ENCODE peak calls at places on chromosomes 16 and 17, in five cellular contexts. One of them, this sample, is unnamed.

GRCh38 chr16:49282690-49283375 is 1.2 kb upstream of the CBLN1 start:
- DNase-seq in SJSA1: no peak
- DNase-seq in cardiac fibroblast: no peak
- DNase-seq in HCT116: no peak
- DNase-seq in astrocyte of the spinal cord: no peak
- DNase-seq in this sample: no peak

GRCh38 chr16:17520567-17520966 is 49.8 kb upstream of the XYLT1 start:
- DNase-seq in cardiac fibroblast: no peak
- DNase-seq in astrocyte of the spinal cord: no peak
- DNase-seq in HCT116: no peak
- DNase-seq in SJSA1: peak; percentile 64
- DNase-seq in this sample: peak; percentile 56

GRCh38 chr16:54649846-54650245 is 280.8 kb upstream of the IRX5 start:
- DNase-seq in HCT116: no peak
- DNase-seq in cardiac fibroblast: no peak
- DNase-seq in astrocyte of the spinal cord: no peak
- DNase-seq in SJSA1: no peak
- DNase-seq in this sample: no peak

GRCh38 chr16:89971495-89972243 is 23.1 kb downstream of the DEF8 start:
- DNase-seq in SJSA1: no peak
- DNase-seq in cardiac fibroblast: no peak
- DNase-seq in astrocyte of the spinal cord: peak; percentile 3
- DNase-seq in HCT116: no peak
- DNase-seq in this sample: peak; percentile 6

GRCh38 chr17:48012151-48012520 is 25.5 kb downstream of the COPZ2 start:
- DNase-seq in HCT116: no peak
- DNase-seq in astrocyte of the spinal cord: no peak
- DNase-seq in SJSA1: peak; percentile 33
- DNase-seq in cardiac fibroblast: no peak
- DNase-seq in this sample: peak; percentile 67

GRCh38 chr16:57600048-57600835 is 28.2 kb upstream of the ADGRG1 start:
- DNase-seq in cardiac fibroblast: peak; percentile 64
- DNase-seq in astrocyte of the spinal cord: peak; percentile 26
- DNase-seq in SJSA1: peak; percentile 14
- DNase-seq in HCT116: peak; percentile 47
- DNase-seq in this sample: no peak

GRCh38 chr16:2288701-2289100 is 20.8 kb upstream of the RNPS1 start:
- DNase-seq in cardiac fibroblast: no peak
- DNase-seq in astrocyte of the spinal cord: no peak
- DNase-seq in HCT116: no peak
- DNase-seq in SJSA1: no peak
- DNase-seq in this sample: no peak

GRCh38 chr16:25151996-25152395 is 40.5 kb downstream of the LCMT1 start:
- DNase-seq in cardiac fibroblast: peak; percentile 51
- DNase-seq in SJSA1: peak; percentile 91
- DNase-seq in astrocyte of the spinal cord: peak; percentile 86
- DNase-seq in HCT116: peak; percentile 87
- DNase-seq in this sample: peak; percentile 38

GRCh38 chr16:1909661-1910231 is 8.5 kb downstream of the HS3ST6 start:
- DNase-seq in SJSA1: no peak
- DNase-seq in cardiac fibroblast: no peak
- DNase-seq in HCT116: no peak
- DNase-seq in astrocyte of the spinal cord: no peak
- DNase-seq in this sample: no peak

GRCh38 chr16:58862334-58863024 is 128.4 kb upstream of the GOT2 start:
- DNase-seq in SJSA1: no peak
- DNase-seq in astrocyte of the spinal cord: no peak
- DNase-seq in HCT116: no peak
- DNase-seq in cardiac fibroblast: no peak
- DNase-seq in this sample: no peak

GRCh38 chr16:54268340-54268739 is 18.2 kb downstream of the IRX3 start:
- DNase-seq in SJSA1: no peak
- DNase-seq in astrocyte of the spinal cord: no peak
- DNase-seq in HCT116: no peak
- DNase-seq in cardiac fibroblast: no peak
- DNase-seq in this sample: no peak

GRCh38 chr16:84049403-84050060 is 6.9 kb upstream of the SLC38A8 start:
- DNase-seq in astrocyte of the spinal cord: no peak
- DNase-seq in HCT116: no peak
- DNase-seq in SJSA1: no peak
- DNase-seq in cardiac fibroblast: no peak
- DNase-seq in this sample: no peak

GRCh38 chr17:48952904-48953303 is 8.3 kb upstream of the SNF8 start:
- DNase-seq in SJSA1: no peak
- DNase-seq in cardiac fibroblast: no peak
- DNase-seq in HCT116: no peak
- DNase-seq in astrocyte of the spinal cord: no peak
- DNase-seq in this sample: no peak

GRCh38 chr16:59356709-59357108 is 622.6 kb upstream of the GOT2 start:
- DNase-seq in astrocyte of the spinal cord: no peak
- DNase-seq in SJSA1: no peak
- DNase-seq in HCT116: no peak
- DNase-seq in cardiac fibroblast: no peak
- DNase-seq in this sample: no peak

GRCh38 chr17:61571624-61572023 is 19.4 kb downstream of the NACA2 start:
- DNase-seq in cardiac fibroblast: no peak
- DNase-seq in SJSA1: no peak
- DNase-seq in HCT116: no peak
- DNase-seq in astrocyte of the spinal cord: no peak
- DNase-seq in this sample: no peak

GRCh38 chr16:11759163-11759834 is 16.6 kb upstream of the TXNDC11 start:
- DNase-seq in SJSA1: no peak
- DNase-seq in astrocyte of the spinal cord: no peak
- DNase-seq in cardiac fibroblast: no peak
- DNase-seq in HCT116: no peak
- DNase-seq in this sample: no peak

GRCh38 chr16:70747703-70748631 is 53.0 kb downstream of the VAC14 start:
- DNase-seq in SJSA1: no peak
- DNase-seq in HCT116: no peak
- DNase-seq in astrocyte of the spinal cord: peak; percentile 10
- DNase-seq in cardiac fibroblast: peak; percentile 59
- DNase-seq in this sample: peak; percentile 36

DNA sequence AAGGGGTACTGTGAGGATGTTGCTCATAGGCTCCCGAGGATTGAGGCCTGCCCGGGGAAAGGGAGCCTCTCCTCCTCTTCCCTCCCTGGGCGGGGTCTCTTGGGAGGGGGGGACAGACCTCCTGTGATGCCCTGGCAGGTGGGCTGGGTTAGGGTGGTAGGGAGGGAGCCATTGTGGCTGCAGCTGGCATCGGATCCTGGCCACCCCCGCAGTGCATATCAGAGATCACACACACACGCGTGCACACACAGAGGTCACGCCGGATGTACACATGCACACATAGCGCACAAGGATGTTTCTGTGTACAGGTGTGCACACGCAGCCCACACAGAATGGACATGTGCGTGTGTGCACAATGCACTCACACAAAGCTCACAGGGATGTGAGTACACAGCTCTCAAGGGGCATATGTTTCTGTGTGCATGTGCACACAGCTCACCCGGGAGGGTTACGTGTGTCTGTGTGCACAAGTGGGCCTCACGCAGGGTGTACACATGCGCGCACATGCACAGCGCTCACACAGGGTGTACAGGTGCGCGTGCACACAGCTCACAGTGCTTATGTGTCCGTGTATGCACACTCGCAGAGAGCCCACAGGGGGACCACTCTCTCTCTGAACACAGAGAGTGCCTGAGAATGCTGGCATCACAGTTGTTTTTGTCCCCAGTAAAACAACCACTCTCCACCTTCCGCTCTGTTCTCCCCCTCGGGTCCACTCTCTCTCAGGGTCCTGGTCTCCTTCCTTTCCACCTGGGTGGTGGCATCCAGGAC is 2.4 kb downstream of the GJD3 start:
- DNase-seq in HCT116: no peak
- DNase-seq in astrocyte of the spinal cord: no peak
- DNase-seq in SJSA1: no peak
- DNase-seq in cardiac fibroblast: no peak
- DNase-seq in this sample: no peak
- H3K4me3 ChIP-seq in HCT116: peak overlapping the region; percentile 42
- H3K4me3 ChIP-seq in astrocyte of the spinal cord: peak overlapping the region; percentile 21
- H3K4me3 ChIP-seq in SJSA1: peak overlapping the region; percentile 60
- H3K4me3 ChIP-seq in cardiac fibroblast: peak overlapping the region; percentile 64
- H3K4me3 ChIP-seq in this sample: peak overlapping the region; percentile 38

DNA sequence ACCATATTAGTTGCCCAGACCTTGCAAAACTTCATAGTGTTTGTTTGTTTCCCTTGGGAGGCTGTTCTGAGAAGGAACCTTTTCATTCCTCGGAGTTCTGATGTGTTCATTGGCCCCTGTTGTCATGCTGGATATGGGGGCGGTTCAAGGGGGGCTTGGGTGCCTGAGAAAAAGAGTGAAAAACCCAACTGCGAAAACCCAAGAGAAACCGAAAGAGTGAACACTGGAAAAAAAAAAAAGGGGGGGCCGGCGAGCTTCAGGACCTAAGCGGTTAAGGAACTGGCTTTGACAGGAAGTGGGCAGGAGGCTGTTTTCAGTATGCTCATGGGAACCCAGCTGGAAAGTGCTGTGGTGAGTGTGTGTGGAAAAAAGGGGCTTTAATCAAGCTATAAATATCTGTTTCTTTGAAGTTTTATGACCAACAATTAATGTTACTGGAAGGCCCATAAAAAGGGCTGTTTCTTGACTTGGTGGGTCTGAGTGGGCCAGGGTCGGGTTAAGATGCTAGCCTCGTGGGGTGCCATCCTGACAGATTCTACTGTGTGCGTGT is 510.7 kb downstream of the MAF start:
- DNase-seq in HCT116: no peak
- DNase-seq in astrocyte of the spinal cord: no peak
- DNase-seq in SJSA1: no peak
- DNase-seq in cardiac fibroblast: no peak
- DNase-seq in this sample: no peak
- H3K4me3 ChIP-seq in HCT116: no peak overlapping the region
- H3K4me3 ChIP-seq in astrocyte of the spinal cord: no peak overlapping the region
- H3K4me3 ChIP-seq in SJSA1: no peak overlapping the region
- H3K4me3 ChIP-seq in cardiac fibroblast: no peak overlapping the region
- H3K4me3 ChIP-seq in this sample: no peak overlapping the region

GRCh38 chr17:35726609-35727460 is 4.6 kb upstream of the RASL10B start:
- DNase-seq in cardiac fibroblast: peak; percentile 94
- DNase-seq in astrocyte of the spinal cord: peak; percentile 93
- DNase-seq in HCT116: no peak
- DNase-seq in SJSA1: peak; percentile 44
- DNase-seq in this sample: peak; percentile 97
- H3K4me3 ChIP-seq in cardiac fibroblast: no peak overlapping the region
- H3K4me3 ChIP-seq in astrocyte of the spinal cord: no peak overlapping the region
- H3K4me3 ChIP-seq in HCT116: no peak overlapping the region
- H3K4me3 ChIP-seq in SJSA1: no peak overlapping the region
- H3K4me3 ChIP-seq in this sample: no peak overlapping the region

GRCh38 chr16:79006206-79006605 is 594.3 kb downstream of the MAF start:
- DNase-seq in SJSA1: no peak
- DNase-seq in astrocyte of the spinal cord: no peak
- DNase-seq in cardiac fibroblast: no peak
- DNase-seq in HCT116: no peak
- DNase-seq in this sample: no peak
- H3K4me3 ChIP-seq in SJSA1: no peak overlapping the region
- H3K4me3 ChIP-seq in astrocyte of the spinal cord: no peak overlapping the region
- H3K4me3 ChIP-seq in cardiac fibroblast: no peak overlapping the region
- H3K4me3 ChIP-seq in HCT116: no peak overlapping the region
- H3K4me3 ChIP-seq in this sample: no peak overlapping the region

GRCh38 chr17:16287563-16288027 is 65.7 kb downstream of the CENPV start:
- DNase-seq in cardiac fibroblast: peak; percentile 90
- DNase-seq in SJSA1: peak; percentile 70
- DNase-seq in astrocyte of the spinal cord: peak; percentile 85
- DNase-seq in HCT116: no peak
- DNase-seq in this sample: peak; percentile 74

GRCh38 chr17:16288860-16289571 is 64.3 kb downstream of the CENPV start:
- DNase-seq in SJSA1: no peak
- DNase-seq in astrocyte of the spinal cord: no peak
- DNase-seq in HCT116: no peak
- DNase-seq in cardiac fibroblast: no peak
- DNase-seq in this sample: no peak

GRCh38 chr17:16286009-16286946 is 67.0 kb downstream of the CENPV start:
- DNase-seq in HCT116: peak; percentile 95
- DNase-seq in astrocyte of the spinal cord: peak; percentile 99
- DNase-seq in SJSA1: peak; percentile 98
- DNase-seq in cardiac fibroblast: peak; percentile 97
- DNase-seq in this sample: peak; percentile 96

GRCh38 chr17:16285646-16286008 is 67.6 kb downstream of the CENPV start:
- DNase-seq in SJSA1: no peak
- DNase-seq in cardiac fibroblast: no peak
- DNase-seq in astrocyte of the spinal cord: no peak
- DNase-seq in HCT116: no peak
- DNase-seq in this sample: no peak

DNA sequence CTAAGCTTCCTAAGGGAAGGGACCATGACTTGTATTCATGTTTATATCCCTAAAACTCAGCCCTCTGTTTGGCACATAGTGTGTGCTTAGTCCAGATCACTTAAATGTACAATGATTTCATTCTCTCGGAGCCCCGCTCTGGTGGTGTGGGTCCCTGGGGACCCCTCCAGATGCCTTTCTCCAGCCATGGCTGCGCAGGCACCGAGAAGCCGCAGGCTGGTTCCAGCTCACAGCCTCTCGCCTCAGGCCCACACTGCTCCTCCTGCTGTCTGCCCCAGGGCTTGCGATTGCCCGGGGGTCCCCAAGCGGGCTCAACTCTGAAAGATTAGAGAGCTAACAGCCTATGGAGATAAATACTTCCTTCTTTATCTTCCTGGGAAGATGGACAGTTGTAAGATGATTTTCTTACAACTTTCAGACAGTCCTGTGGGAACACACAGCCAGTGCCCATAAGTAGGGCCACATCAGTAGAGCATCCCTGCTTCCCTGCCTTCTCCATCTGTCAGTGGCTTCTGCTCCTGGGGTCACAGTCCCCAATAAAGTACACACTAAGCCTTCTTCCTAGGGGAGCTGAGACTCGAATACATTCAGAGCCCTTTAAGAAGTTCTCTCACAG is 66.2 kb downstream of the CENPV start:
- DNase-seq in cardiac fibroblast: peak; percentile 67
- DNase-seq in HCT116: no peak
- DNase-seq in astrocyte of the spinal cord: no peak
- DNase-seq in SJSA1: no peak
- DNase-seq in this sample: no peak
- H3K4me3 ChIP-seq in cardiac fibroblast: peak overlapping the region; percentile 24
- H3K4me3 ChIP-seq in HCT116: peak overlapping the region; percentile 24
- H3K4me3 ChIP-seq in astrocyte of the spinal cord: no peak overlapping the region
- H3K4me3 ChIP-seq in SJSA1: no peak overlapping the region
- H3K4me3 ChIP-seq in this sample: no peak overlapping the region

GRCh38 chr17:60421273-60422161 is 772 bp upstream of the CHCT1 start:
- DNase-seq in cardiac fibroblast: peak; percentile 67
- DNase-seq in SJSA1: peak; percentile 80
- DNase-seq in astrocyte of the spinal cord: peak; percentile 51
- DNase-seq in HCT116: no peak
- DNase-seq in this sample: peak; percentile 82
- H3K4me3 ChIP-seq in cardiac fibroblast: peak overlapping the region; percentile 53
- H3K4me3 ChIP-seq in SJSA1: peak overlapping the region; percentile 39
- H3K4me3 ChIP-seq in astrocyte of the spinal cord: peak overlapping the region; percentile 45
- H3K4me3 ChIP-seq in HCT116: no peak overlapping the region
- H3K4me3 ChIP-seq in this sample: peak overlapping the region; percentile 45

This sample was measured in foreskin fibroblast.